ENCODE peak calls at places on chromosome 1, in ten cellular contexts. Q is IMR-90, R is GM12865, W is fibroblast of mammary gland, N is body of pancreas, C is esophagus muscularis mucosa, M is upper lobe of right lung, X is fibroblast of pulmonary artery, Y is astrocyte of the spinal cord, U is NB4. B is an unnamed sample.

GRCh38 chr1:207024202-207025143 is 8.1 kb downstream of the C1orf116 start:
- DNase-seq in Q (no peak), Y (no peak), N (no peak), W (no peak), M (no peak), R (no peak), C (no peak), X (peak; percentile 42), U (peak; percentile 85), B (peak; percentile 34)

GRCh38 chr1:151945725-151946365 is 36.5 kb upstream of the THEM4 start:
- DNase-seq in N (peak; percentile 86), C (peak; percentile 97), X (peak; percentile 98), R (peak; percentile 75), M (peak; percentile 86), U (peak; percentile 96), Q (peak; percentile 94), W (peak; percentile 98), Y (peak; percentile 96), B (peak; percentile 98)

GRCh38 chr1:147586412-147586811 is 45.1 kb downstream of the BCL9 start:
- DNase-seq in W (no peak), N (no peak), Q (no peak), C (no peak), R (no peak), M (no peak), Y (no peak), X (no peak), U (no peak), B (no peak)

GRCh38 chr1:32249831-32250525 is 1.1 kb upstream of the LCK start:
- DNase-seq in C (no peak), W (no peak), R (peak; percentile 97), M (no peak), Y (no peak), X (peak; percentile 58), Q (peak; percentile 46), N (peak; percentile 50), U (no peak), B (no peak)

GRCh38 chr1:83735525-83735924 is 263.4 kb downstream of the TTLL7 start:
- DNase-seq in W (no peak), X (no peak), U (no peak), C (no peak), N (no peak), R (no peak), M (no peak), Q (no peak), Y (no peak), B (no peak)

GRCh38 chr1:62585481-62586155 is 11.7 kb upstream of the ANGPTL3 start:
- DNase-seq in N (no peak), Y (no peak), M (no peak), Q (no peak), X (no peak), C (no peak), U (no peak), R (no peak), W (no peak), B (no peak)

GRCh38 chr1:101235696-101236545 is 898 bp upstream of the S1PR1 start:
- DNase-seq in Q (peak; percentile 37), W (peak; percentile 32), U (peak; percentile 39), R (peak; percentile 96), M (peak; percentile 69), Y (peak; percentile 29), C (no peak), X (peak; percentile 61), N (peak; percentile 22), B (peak; percentile 30)

GRCh38 chr1:57489342-57490036 is 65.6 kb upstream of the DAB1 start:
- DNase-seq in U (no peak), N (no peak), M (no peak), R (no peak), Q (peak; percentile 91), X (peak; percentile 64), Y (peak; percentile 88), W (peak; percentile 86), C (no peak), B (peak; percentile 71)

GRCh38 chr1:47755368-47755990 is 241.7 kb downstream of the TRABD2B start:
- DNase-seq in N (peak; percentile 40), Q (no peak), C (no peak), R (peak; percentile 70), X (no peak), U (peak; percentile 51), Y (no peak), M (no peak), W (peak; percentile 11), B (no peak)

GRCh38 chr1:39683591-39684312 is 7.5 kb downstream of the HPCAL4 start:
- DNase-seq in R (no peak), Q (no peak), X (no peak), C (no peak), W (no peak), M (no peak), N (no peak), U (no peak), Y (no peak), B (no peak)

GRCh38 chr1:12448746-12449177 is 169.2 kb downstream of the DHRS3 start:
- DNase-seq in Y (peak; percentile 60), X (no peak), R (peak; percentile 14), W (peak; percentile 78), N (peak; percentile 44), M (no peak), Q (peak; percentile 44), U (no peak), C (no peak), B (peak; percentile 87)
- H3K4me3 ChIP-seq in Y (no peak overlapping the region), X (no peak overlapping the region), R (no peak overlapping the region), W (no peak overlapping the region), N (no peak overlapping the region), M (no peak overlapping the region), Q (no peak overlapping the region), U (no peak overlapping the region), C (no peak overlapping the region), B (no peak overlapping the region)

DNA sequence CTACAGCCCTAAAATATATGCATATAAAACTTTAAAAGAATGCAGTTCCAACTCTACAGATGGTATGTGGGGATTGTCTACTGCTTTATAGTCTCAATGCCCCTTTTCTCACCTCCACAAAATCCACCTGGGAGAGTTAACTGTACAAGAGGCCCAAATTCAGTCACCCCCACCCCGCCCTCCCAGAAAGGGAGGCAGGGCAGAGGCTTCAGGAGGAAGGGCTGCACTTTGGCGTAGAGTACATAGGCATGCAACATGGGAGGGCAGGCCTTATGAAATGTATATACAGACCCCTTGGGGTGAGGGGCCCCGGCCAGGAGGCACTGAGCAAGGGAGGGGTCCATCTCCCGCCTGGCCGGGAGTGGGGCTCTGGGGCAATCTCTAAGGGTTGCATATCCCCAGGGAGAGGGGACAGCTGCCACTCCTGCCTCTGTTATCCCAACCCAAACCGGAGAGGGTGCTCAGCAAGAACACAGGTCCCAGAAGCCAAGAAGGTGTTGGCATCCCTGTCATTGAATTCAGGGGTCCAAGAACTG is 1.3 kb upstream of the PYGO2 start:
- DNase-seq in C (no peak), R (no peak), Y (no peak), W (no peak), Q (no peak), M (no peak), U (no peak), N (no peak), X (no peak), B (no peak)
- H3K4me3 ChIP-seq in C (peak overlapping the region; percentile 96), R (peak overlapping the region; percentile 90), Y (no peak overlapping the region), W (no peak overlapping the region), Q (no peak overlapping the region), M (peak overlapping the region; percentile 90), U (peak overlapping the region; percentile 78), N (no peak overlapping the region), X (peak overlapping the region; percentile 68), B (no peak overlapping the region)

GRCh38 chr1:223137402-223138100 is 5.5 kb downstream of the TLR5 start:
- DNase-seq in N (peak; percentile 73), X (peak; percentile 90), M (no peak), R (no peak), Y (no peak), C (no peak), Q (peak; percentile 39), U (peak; percentile 67), W (peak; percentile 81), B (peak; percentile 87)
- H3K4me3 ChIP-seq in N (no peak overlapping the region), X (no peak overlapping the region), M (no peak overlapping the region), R (no peak overlapping the region), Y (no peak overlapping the region), C (no peak overlapping the region), Q (no peak overlapping the region), U (no peak overlapping the region), W (no peak overlapping the region), B (no peak overlapping the region)

DNA sequence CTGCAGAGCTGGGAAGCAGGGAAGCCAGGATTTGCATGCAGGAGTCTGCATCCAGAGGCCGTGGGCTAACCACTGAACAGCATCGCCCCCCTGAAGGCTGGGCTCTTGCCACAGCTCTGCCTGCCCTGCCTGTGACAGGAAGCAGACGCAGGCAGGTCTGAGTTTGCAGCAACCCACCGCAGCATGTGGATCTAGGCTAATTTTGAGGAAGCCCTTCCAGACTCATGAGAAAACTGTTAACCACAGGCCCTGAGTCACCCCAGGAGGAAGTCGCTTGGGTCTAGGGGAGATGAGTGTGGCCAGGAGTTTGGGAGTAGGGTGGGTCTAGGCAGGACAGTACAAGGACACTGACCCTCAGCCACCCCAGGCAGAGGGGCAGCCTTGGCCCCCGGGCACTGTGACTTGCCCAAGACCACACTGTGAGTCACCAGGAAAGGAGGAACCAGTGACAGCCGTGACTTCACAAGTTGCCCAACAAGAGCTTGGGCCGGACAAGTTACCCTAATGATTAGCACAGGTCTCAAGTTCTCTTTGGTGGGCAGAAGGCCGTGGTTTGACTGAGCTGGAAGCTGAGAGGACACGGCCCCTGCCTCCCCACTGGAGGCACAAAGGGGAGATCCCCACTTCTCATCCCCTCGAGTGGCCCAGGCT is 904 bp downstream of the LAPTM5 start:
- DNase-seq in Y (peak; percentile 90), M (peak; percentile 88), N (peak; percentile 83), R (peak; percentile 76), U (peak; percentile 99), Q (peak; percentile 82), X (peak; percentile 62), W (peak; percentile 88), C (peak; percentile 93), B (peak; percentile 60)
- H3K4me3 ChIP-seq in Y (no peak overlapping the region), M (peak overlapping the region; percentile 58), N (no peak overlapping the region), R (peak overlapping the region; percentile 88), U (peak overlapping the region; percentile 93), Q (no peak overlapping the region), X (no peak overlapping the region), W (no peak overlapping the region), C (peak overlapping the region; percentile 57), B (no peak overlapping the region)

B was measured in fibroblast of the aortic adventitia.